ENCODE peak calls at places on chromosomes 11 and 22, in four cellular contexts. V is bronchial epithelial cell; D is RPMI7951; P is CD4-positive, alpha-beta memory T cell. F is an unnamed sample.

GRCh38 chr11:36362902-36363301 is 66.8 kb downstream of the PRR5L start:
- DNase-seq in P (no peak), V (no peak), D (peak), F (no peak)

GRCh38 chr11:122044086-122044485 is 71.9 kb downstream of the BLID start:
- DNase-seq in D (peak), P (no peak), V (peak), F (no peak)

GRCh38 chr11:69011624-69012091 is 1.4 kb downstream of the MRGPRF start:
- DNase-seq in P (no peak), D (no peak), V (no peak), F (no peak)

GRCh38 chr22:49100764-49101163 is 726.9 kb downstream of the BRD1 start:
- DNase-seq in P (no peak), D (no peak), V (no peak), F (no peak)

GRCh38 chr11:43998308-43998707 is 49.5 kb upstream of the ACCSL start:
- DNase-seq in P (no peak), D (no peak), V (no peak), F (no peak)

GRCh38 chr11:75562836-75563484 is 907 bp downstream of the SERPINH1 start:
- DNase-seq in P (no peak), D (peak), V (peak), F (no peak)

GRCh38 chr11:61671527-61671926 is 8.7 kb upstream of the DAGLA start:
- DNase-seq in V (peak), D (peak), P (no peak), F (no peak)

GRCh38 chr11:28759311-28759710 is 651.1 kb downstream of the METTL15 start:
- DNase-seq in V (peak), P (no peak), D (no peak), F (no peak)

GRCh38 chr22:29098296-29098695 is 25.5 kb downstream of the KREMEN1 start:
- DNase-seq in P (no peak), D (no peak), V (no peak), F (no peak)

GRCh38 chr11:93917673-93918072 is 67.3 kb upstream of the VSTM5 start:
- DNase-seq in V (no peak), D (no peak), P (no peak), F (no peak)

GRCh38 chr22:46604306-46604690 is 15.9 kb upstream of the GRAMD4 start:
- DNase-seq in V (no peak), D (peak), P (peak), F (no peak)

GRCh38 chr11:120329556-120329955 is 4.5 kb downstream of the TLCD5 start:
- DNase-seq in P (no peak), D (no peak), V (no peak), F (no peak)